ENCODE peak calls at places on chromosomes 16 and 17, in five cellular contexts. One of them, this sample, is unnamed. For H3K27me3, the result is how much of the 10 kb centered on the place peaks cover.

GRCh38 chr16:88070989-88071625 is 119.9 kb downstream of the BANP start:
- DNase-seq in thyroid gland: no peak
- DNase-seq in tibial artery: peak
- DNase-seq in testis: no peak
- DNase-seq in cardiac muscle cell: no peak
- DNase-seq in this sample: no peak

GRCh38 chr16:563072-563644 is 3.0 kb downstream of the PRR35 start:
- DNase-seq in thyroid gland: no peak
- DNase-seq in tibial artery: no peak
- DNase-seq in testis: no peak
- DNase-seq in cardiac muscle cell: no peak
- DNase-seq in this sample: no peak

GRCh38 chr16:66652661-66653060 is 43.9 kb downstream of the CMTM4 start:
- DNase-seq in thyroid gland: no peak
- DNase-seq in tibial artery: no peak
- DNase-seq in testis: no peak
- DNase-seq in cardiac muscle cell: peak
- DNase-seq in this sample: no peak

GRCh38 chr16:87319997-87320491 is 2.9 kb upstream of the C16orf95 start:
- DNase-seq in thyroid gland: no peak
- DNase-seq in tibial artery: no peak
- DNase-seq in testis: no peak
- DNase-seq in cardiac muscle cell: no peak
- DNase-seq in this sample: no peak

GRCh38 chr17:48647103-48647963 is 21.2 kb upstream of the HOXB9 start:
- DNase-seq in thyroid gland: no peak
- DNase-seq in tibial artery: no peak
- DNase-seq in testis: no peak
- DNase-seq in cardiac muscle cell: no peak
- DNase-seq in this sample: no peak

GRCh38 chr16:65373095-65373494 is 251.2 kb upstream of the CDH11 start:
- DNase-seq in thyroid gland: no peak
- DNase-seq in tibial artery: no peak
- DNase-seq in testis: no peak
- DNase-seq in cardiac muscle cell: peak
- DNase-seq in this sample: no peak

GRCh38 chr17:83064021-83064731 is 15.2 kb upstream of the METRNL start:
- DNase-seq in thyroid gland: peak
- DNase-seq in tibial artery: no peak
- DNase-seq in testis: peak
- DNase-seq in cardiac muscle cell: no peak
- DNase-seq in this sample: peak

GRCh38 chr16:87789437-87790277 is 23.9 kb upstream of the KLHDC4 start:
- DNase-seq in thyroid gland: peak
- DNase-seq in tibial artery: peak
- DNase-seq in testis: no peak
- DNase-seq in cardiac muscle cell: peak
- DNase-seq in this sample: no peak

GRCh38 chr17:37458805-37459204 is 30.9 kb upstream of the DUSP14 start:
- DNase-seq in thyroid gland: no peak
- DNase-seq in tibial artery: no peak
- DNase-seq in testis: no peak
- DNase-seq in cardiac muscle cell: peak
- DNase-seq in this sample: no peak

GRCh38 chr17:18197535-18198194 is 14.0 kb downstream of the ALKBH5 start:
- DNase-seq in thyroid gland: no peak
- DNase-seq in tibial artery: no peak
- DNase-seq in testis: no peak
- DNase-seq in cardiac muscle cell: no peak
- DNase-seq in this sample: no peak

GRCh38 chr17:78381601-78382168 is 3.2 kb downstream of the PGS1 start:
- DNase-seq in thyroid gland: no peak
- DNase-seq in tibial artery: no peak
- DNase-seq in testis: no peak
- DNase-seq in cardiac muscle cell: no peak
- DNase-seq in this sample: no peak

GRCh38 chr17:61556224-61557188 is 34.5 kb downstream of the NACA2 start:
- DNase-seq in thyroid gland: no peak
- DNase-seq in tibial artery: no peak
- DNase-seq in testis: no peak
- DNase-seq in cardiac muscle cell: peak
- DNase-seq in this sample: no peak

GRCh38 chr16:30954993-30955392 is 2.6 kb upstream of the SETD1A start:
- DNase-seq in thyroid gland: no peak
- DNase-seq in tibial artery: no peak
- DNase-seq in testis: no peak
- DNase-seq in cardiac muscle cell: no peak
- DNase-seq in this sample: no peak

GRCh38 chr16:35208001-35208935 is 1748.9 kb downstream of the TP53TG3F start:
- DNase-seq in thyroid gland: no peak
- DNase-seq in tibial artery: no peak
- DNase-seq in testis: no peak
- DNase-seq in cardiac muscle cell: no peak
- DNase-seq in this sample: no peak

GRCh38 chr17:42843358-42843934 is 934 bp upstream of the AOC2 start:
- DNase-seq in thyroid gland: peak
- DNase-seq in tibial artery: no peak
- DNase-seq in testis: peak
- DNase-seq in cardiac muscle cell: peak
- DNase-seq in this sample: no peak

GRCh38 chr16:20153444-20153843 is 79.8 kb upstream of the GPR139 start:
- DNase-seq in thyroid gland: no peak
- DNase-seq in tibial artery: no peak
- DNase-seq in testis: no peak
- DNase-seq in cardiac muscle cell: no peak
- DNase-seq in this sample: no peak

GRCh38 chr16:19704321-19705130 is 13.5 kb downstream of the KNOP1 start:
- DNase-seq in thyroid gland: no peak
- DNase-seq in tibial artery: no peak
- DNase-seq in testis: peak
- DNase-seq in cardiac muscle cell: peak
- DNase-seq in this sample: no peak

GRCh38 chr17:28385037-28385797 is 13.7 kb downstream of the SARM1 start:
- DNase-seq in thyroid gland: peak
- DNase-seq in tibial artery: no peak
- DNase-seq in testis: no peak
- DNase-seq in cardiac muscle cell: no peak
- DNase-seq in this sample: no peak

GRCh38 chr16:50446861-50447260 is 78.1 kb upstream of the BRD7 start:
- DNase-seq in thyroid gland: no peak
- DNase-seq in tibial artery: no peak
- DNase-seq in testis: no peak
- DNase-seq in cardiac muscle cell: no peak
- DNase-seq in this sample: no peak

GRCh38 chr16:68064791-68065365 is 20.3 kb upstream of the NFATC3 start:
- DNase-seq in thyroid gland: peak
- DNase-seq in tibial artery: peak
- DNase-seq in testis: peak
- DNase-seq in cardiac muscle cell: peak
- DNase-seq in this sample: peak

GRCh38 chr17:41734139-41734948 is at the start of gene HAP1:
- DNase-seq in thyroid gland: peak
- DNase-seq in tibial artery: no peak
- DNase-seq in testis: peak
- DNase-seq in cardiac muscle cell: peak
- DNase-seq in this sample: peak

GRCh38 chr17:78341559-78342437 is 18.1 kb downstream of the SOCS3 start:
- DNase-seq in thyroid gland: peak
- DNase-seq in tibial artery: peak
- DNase-seq in testis: peak
- DNase-seq in cardiac muscle cell: peak
- DNase-seq in this sample: peak

GRCh38 chr16:55146939-55147338 is 177.1 kb upstream of the IRX6 start:
- DNase-seq in thyroid gland: no peak
- DNase-seq in tibial artery: no peak
- DNase-seq in testis: no peak
- DNase-seq in cardiac muscle cell: no peak
- DNase-seq in this sample: no peak

GRCh38 chr16:89187337-89188063 is 12.8 kb downstream of the SLC22A31 start:
- DNase-seq in thyroid gland: no peak
- DNase-seq in tibial artery: no peak
- DNase-seq in testis: no peak
- DNase-seq in cardiac muscle cell: peak
- DNase-seq in this sample: no peak

GRCh38 chr16:26672206-26672605 is 394.5 kb upstream of the C16orf82 start:
- DNase-seq in thyroid gland: no peak
- DNase-seq in tibial artery: no peak
- DNase-seq in testis: no peak
- DNase-seq in cardiac muscle cell: no peak
- DNase-seq in this sample: no peak

GRCh38 chr17:11980813-11981212 is 16.5 kb downstream of the ZNF18 start:
- DNase-seq in thyroid gland: no peak
- DNase-seq in tibial artery: no peak
- DNase-seq in testis: no peak
- DNase-seq in cardiac muscle cell: peak
- DNase-seq in this sample: no peak

GRCh38 chr17:67518881-67519280 is 141.8 kb downstream of the PITPNC1 start:
- DNase-seq in thyroid gland: no peak
- DNase-seq in tibial artery: no peak
- DNase-seq in testis: no peak
- DNase-seq in cardiac muscle cell: peak
- DNase-seq in this sample: no peak

GRCh38 chr17:64564098-64564497 is 57.3 kb downstream of the CEP95 start:
- DNase-seq in thyroid gland: no peak
- DNase-seq in tibial artery: no peak
- DNase-seq in testis: no peak
- DNase-seq in cardiac muscle cell: no peak
- DNase-seq in this sample: no peak

GRCh38 chr16:3954411-3954921 is 74.0 kb upstream of the CREBBP start:
- DNase-seq in thyroid gland: peak
- DNase-seq in tibial artery: no peak
- DNase-seq in testis: peak
- DNase-seq in cardiac muscle cell: peak
- DNase-seq in this sample: no peak
- TF ChIP-seq CTCF in thyroid gland: no peak
- TF ChIP-seq CTCF in tibial artery: no peak
- TF ChIP-seq CTCF in testis: no peak
- TF ChIP-seq CTCF in cardiac muscle cell: no peak
- TF ChIP-seq CTCF in this sample: no peak

GRCh38 chr17:80498242-80498919 is 22.0 kb upstream of the NPTX1 start:
- DNase-seq in thyroid gland: no peak
- DNase-seq in tibial artery: no peak
- DNase-seq in testis: peak
- DNase-seq in cardiac muscle cell: peak
- DNase-seq in this sample: peak
- H3K27me3 ChIP-seq in thyroid gland: under half
- H3K27me3 ChIP-seq in tibial artery: under half
- H3K27me3 ChIP-seq in testis: under half
- H3K27me3 ChIP-seq in cardiac muscle cell: half or more
- H3K27me3 ChIP-seq in this sample: under half

GRCh38 chr17:75288784-75289121 is 480 bp downstream of the SLC25A19 start:
- DNase-seq in thyroid gland: peak
- DNase-seq in tibial artery: no peak
- DNase-seq in testis: no peak
- DNase-seq in cardiac muscle cell: no peak
- DNase-seq in this sample: no peak

GRCh38 chr17:75289122-75289831 is at the start of gene SLC25A19:
- DNase-seq in thyroid gland: peak
- DNase-seq in tibial artery: peak
- DNase-seq in testis: peak
- DNase-seq in cardiac muscle cell: peak
- DNase-seq in this sample: peak

GRCh38 chr17:75287221-75287620 is 2.0 kb downstream of the SLC25A19 start:
- DNase-seq in thyroid gland: no peak
- DNase-seq in tibial artery: no peak
- DNase-seq in testis: no peak
- DNase-seq in cardiac muscle cell: no peak
- DNase-seq in this sample: no peak

GRCh38 chr17:75288359-75288758 is 874 bp downstream of the SLC25A19 start:
- DNase-seq in thyroid gland: no peak
- DNase-seq in tibial artery: no peak
- DNase-seq in testis: no peak
- DNase-seq in cardiac muscle cell: no peak
- DNase-seq in this sample: no peak

GRCh38 chr17:75289832-75290337 is 652 bp upstream of the SLC25A19 start:
- DNase-seq in thyroid gland: peak
- DNase-seq in tibial artery: peak
- DNase-seq in testis: peak
- DNase-seq in cardiac muscle cell: peak
- DNase-seq in this sample: peak
- TF ChIP-seq CTCF in thyroid gland: no peak
- TF ChIP-seq CTCF in tibial artery: no peak
- TF ChIP-seq CTCF in testis: no peak
- TF ChIP-seq CTCF in cardiac muscle cell: peak
- TF ChIP-seq CTCF in this sample: peak

DNA sequence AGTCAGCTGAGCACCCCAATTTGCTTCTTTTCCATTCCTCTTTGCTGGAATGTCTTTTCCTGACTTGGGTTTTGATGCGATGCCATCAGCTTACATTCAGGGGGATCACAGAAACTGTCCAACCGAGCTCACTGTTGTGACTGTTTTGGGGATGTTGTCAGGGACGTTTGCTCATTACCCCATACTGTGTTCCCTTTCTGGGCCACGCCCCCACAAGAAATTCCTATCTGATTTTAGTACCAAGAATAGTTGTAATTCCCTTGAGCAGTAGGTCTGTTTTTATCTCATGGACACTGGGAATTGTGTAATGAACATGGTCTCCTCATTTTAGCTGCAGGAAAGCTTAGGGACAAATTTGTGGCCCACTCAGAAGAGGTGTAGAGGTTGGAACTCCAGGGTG is 2.6 kb upstream of the NTN1 start:
- DNase-seq in thyroid gland: no peak
- DNase-seq in tibial artery: peak
- DNase-seq in testis: no peak
- DNase-seq in cardiac muscle cell: no peak
- DNase-seq in this sample: no peak
- H3K27me3 ChIP-seq in thyroid gland: under half
- H3K27me3 ChIP-seq in tibial artery: under half
- H3K27me3 ChIP-seq in testis: under half
- H3K27me3 ChIP-seq in cardiac muscle cell: half or more
- H3K27me3 ChIP-seq in this sample: under half

GRCh38 chr16:83248735-83249469 is 558.9 kb upstream of the HSBP1 start:
- DNase-seq in thyroid gland: no peak
- DNase-seq in tibial artery: no peak
- DNase-seq in testis: no peak
- DNase-seq in cardiac muscle cell: peak
- DNase-seq in this sample: no peak
- TF ChIP-seq CTCF in thyroid gland: no peak
- TF ChIP-seq CTCF in tibial artery: no peak
- TF ChIP-seq CTCF in testis: no peak
- TF ChIP-seq CTCF in cardiac muscle cell: no peak
- TF ChIP-seq CTCF in this sample: no peak

GRCh38 chr16:58716468-58716867 is 17.6 kb downstream of the GOT2 start:
- DNase-seq in thyroid gland: no peak
- DNase-seq in tibial artery: no peak
- DNase-seq in testis: no peak
- DNase-seq in cardiac muscle cell: no peak
- DNase-seq in this sample: no peak
- H3K27me3 ChIP-seq in thyroid gland: under half
- H3K27me3 ChIP-seq in tibial artery: under half
- H3K27me3 ChIP-seq in testis: under half
- H3K27me3 ChIP-seq in cardiac muscle cell: under half
- H3K27me3 ChIP-seq in this sample: under half

DNA sequence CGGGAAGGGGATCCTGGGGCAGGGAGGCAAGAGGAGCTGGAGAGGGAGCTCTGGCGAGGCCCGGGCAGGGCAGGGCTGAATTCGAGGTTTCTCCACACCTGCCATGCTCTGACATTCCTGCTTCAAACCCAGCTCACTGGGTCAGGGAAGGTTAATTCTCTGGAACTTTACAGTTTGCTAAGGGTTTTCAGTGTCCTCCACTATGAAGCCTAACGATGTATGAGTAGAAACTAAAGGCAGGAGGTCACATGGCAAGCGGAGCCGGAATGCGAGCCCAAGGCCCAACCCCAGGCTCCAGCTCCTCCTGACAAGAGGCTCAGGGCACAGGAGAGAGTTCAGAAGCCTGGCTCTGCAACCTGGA is 29.2 kb downstream of the DCAKD start:
- DNase-seq in thyroid gland: no peak
- DNase-seq in tibial artery: no peak
- DNase-seq in testis: peak
- DNase-seq in cardiac muscle cell: no peak
- DNase-seq in this sample: no peak
- TF ChIP-seq CTCF in thyroid gland: no peak
- TF ChIP-seq CTCF in tibial artery: no peak
- TF ChIP-seq CTCF in testis: peak
- TF ChIP-seq CTCF in cardiac muscle cell: no peak
- TF ChIP-seq CTCF in this sample: no peak